ENCODE peak calls at places on chromosomes 12 and 14, in nine cellular contexts. S is epithelial cell of esophagus, D is NT2/D1, C is HTR-8/SVneo, R is iPS-NIHi11, L is cardiac muscle cell, I is hippocampal formation, Y is GM12878, W is endothelial cell. U is an unnamed sample.

GRCh38 chr12:75943730-75944096 is 87.9 kb downstream of the PHLDA1 start:
- DNase-seq in Y (no peak), C (no peak), L (no peak), R (no peak), D (no peak), I (no peak), S (no peak), W (no peak), U (no peak)

GRCh38 chr12:28242129-28242887 is 52.1 kb downstream of the CCDC91 start:
- DNase-seq in S (no peak), D (no peak), I (no peak), R (no peak), W (no peak), Y (no peak), C (no peak), L (no peak), U (no peak)

GRCh38 chr12:114918535-114919233 is 234.7 kb upstream of the TBX3 start:
- DNase-seq in W (no peak), I (no peak), R (no peak), D (no peak), C (peak; percentile 50), Y (no peak), L (no peak), S (peak; percentile 4), U (no peak)

GRCh38 chr12:6459004-6459337 is 7.1 kb downstream of the TAPBPL start:
- DNase-seq in C (no peak), R (no peak), Y (no peak), D (no peak), W (no peak), L (no peak), S (no peak), I (no peak), U (no peak)

GRCh38 chr14:99427632-99428315 is 52.9 kb downstream of the SETD3 start:
- DNase-seq in L (no peak), C (peak; percentile 94), R (no peak), W (no peak), D (no peak), I (no peak), S (peak; percentile 25), Y (no peak), U (no peak)

GRCh38 chr12:6211421-6211869 is 11.2 kb downstream of the CD9 start:
- DNase-seq in I (no peak), R (no peak), D (no peak), W (no peak), L (no peak), C (no peak), Y (no peak), S (peak; percentile 52), U (no peak)

GRCh38 chr12:53798575-53798974 is 46.8 kb upstream of the CISTR start:
- DNase-seq in D (no peak), Y (no peak), R (peak; percentile 27), S (no peak), I (peak; percentile 62), L (no peak), C (no peak), W (no peak), U (no peak)

GRCh38 chr12:81450920-81451739 is 308.0 kb downstream of the PPFIA2 start:
- DNase-seq in I (peak; percentile 29), D (peak; percentile 81), S (peak; percentile 72), C (peak; percentile 13), L (peak; percentile 90), Y (no peak), W (peak; percentile 65), R (peak; percentile 67), U (no peak)

GRCh38 chr12:131570596-131570995 is 140.3 kb upstream of the SFSWAP start:
- DNase-seq in I (no peak), C (no peak), L (no peak), S (no peak), R (no peak), Y (no peak), W (no peak), D (no peak), U (no peak)

GRCh38 chr12:15996254-15996653 is 85.1 kb downstream of the DERA start:
- DNase-seq in I (no peak), S (peak; percentile 8), C (no peak), Y (no peak), L (peak; percentile 37), R (no peak), W (no peak), D (peak; percentile 43), U (no peak)